ENCODE peak calls at places on chromosome 21, in nine cellular contexts. J is germinal center; P is activated CD4-positive, alpha-beta T cell treated with anti-CD3 and anti-CD28 coated beads, Interleukin-2, amount 10 ng/mL, durations not matched to agents 7 days and 5 days; B is activated T-helper 1 cell treated with anti-CD3 and anti-CD28 coated beads, Interleukin-2, amount 50 U/mL, for 16 hours; M is activated T-helper 9 cell treated with anti-CD3 and anti-CD28 coated beads, Interleukin-2, amount 50 U/mL, for 16 hours; N is Right ventricle myocardium superior; L is stimulated activated CD4-positive, alpha-beta T cell treated with anti-CD3 and anti-CD28 coated beads, Interleukin-4, amount 100 ng/mL, for 24 hours; K is GM04503; R is iris pigment epithelial cell. Q is an unnamed sample.

GRCh38 chr21:41767606-41768370 is 936 bp upstream of the RIPK4 start:
- DNase-seq in K (no peak), P (peak), N (no peak), B (no peak), M (no peak), R (no peak), L (no peak), J (no peak), Q (peak)

GRCh38 chr21:31221051-31221450 is 123.0 kb downstream of the TIAM1 start:
- DNase-seq in K (no peak), B (no peak), J (no peak), N (no peak), M (no peak), P (no peak), R (no peak), L (no peak), Q (no peak)

GRCh38 chr21:46038871-46039397 is 57.4 kb downstream of the COL6A1 start:
- DNase-seq in N (peak), M (no peak), J (no peak), P (no peak), R (peak), L (no peak), K (no peak), B (no peak), Q (no peak)

GRCh38 chr21:42107881-42108553 is 36.9 kb downstream of the UMODL1 start:
- DNase-seq in L (peak), B (peak), J (peak), R (peak), K (no peak), P (peak), N (peak), M (peak), Q (peak)

GRCh38 chr21:44704636-44705001 is 6.8 kb downstream of the TSPEAR start:
- DNase-seq in B (no peak), R (no peak), K (no peak), P (no peak), J (no peak), N (no peak), L (no peak), M (no peak), Q (no peak)

GRCh38 chr21:33441489-33442477 is 38.0 kb downstream of the TMEM50B start:
- DNase-seq in N (peak), L (no peak), J (peak), P (no peak), K (peak), M (no peak), B (no peak), R (peak), Q (no peak)

GRCh38 chr21:44537930-44538911 is 1.8 kb downstream of the KRTAP10-1 start:
- DNase-seq in P (no peak), L (peak), B (no peak), M (no peak), K (no peak), J (no peak), R (no peak), N (peak), Q (no peak)

GRCh38 chr21:23452384-23453083 is 2154.7 kb downstream of the MRPL39 start:
- DNase-seq in B (no peak), L (no peak), R (no peak), K (no peak), M (no peak), P (no peak), N (no peak), J (no peak), Q (peak)

GRCh38 chr21:43810505-43811261 is 21.3 kb downstream of the RRP1 start:
- DNase-seq in P (peak), J (peak), R (peak), B (peak), M (peak), N (peak), K (no peak), L (peak), Q (peak)

GRCh38 chr21:46402421-46402820 is 56.3 kb upstream of the DIP2A start:
- DNase-seq in B (no peak), P (no peak), L (no peak), K (no peak), J (no peak), M (no peak), R (no peak), N (peak), Q (no peak)

GRCh38 chr21:38769253-38769780 is 36.4 kb upstream of the ETS2 start:
- DNase-seq in P (no peak), B (no peak), N (no peak), K (no peak), M (no peak), J (no peak), L (peak), R (peak), Q (no peak)

GRCh38 chr21:45558044-45558721 is 15.9 kb upstream of the SLC19A1 start:
- DNase-seq in J (no peak), L (no peak), P (no peak), R (no peak), B (no peak), M (no peak), K (no peak), N (no peak), Q (no peak)

GRCh38 chr21:25300632-25301031 is 306.6 kb downstream of the MRPL39 start:
- DNase-seq in R (no peak), J (no peak), B (no peak), K (no peak), M (no peak), L (no peak), P (no peak), N (no peak), Q (no peak)

GRCh38 chr21:17590443-17590842 is 22.3 kb downstream of the BTG3 start:
- DNase-seq in M (no peak), B (no peak), R (peak), L (no peak), P (no peak), K (no peak), N (no peak), J (no peak), Q (no peak)

GRCh38 chr21:25342811-25343210 is 264.5 kb downstream of the MRPL39 start:
- DNase-seq in N (no peak), M (no peak), J (no peak), B (no peak), K (peak), L (no peak), P (no peak), R (peak), Q (no peak)

GRCh38 chr21:14690886-14691285 is 144.8 kb upstream of the SAMSN1 start:
- DNase-seq in K (no peak), R (peak), J (no peak), L (no peak), N (no peak), B (no peak), P (no peak), M (no peak), Q (no peak)

GRCh38 chr21:41589620-41590175 is 81.7 kb upstream of the TMPRSS2 start:
- DNase-seq in M (no peak), B (no peak), J (no peak), R (no peak), N (no peak), K (no peak), L (no peak), P (no peak), Q (no peak)

GRCh38 chr21:45183852-45184251 is 103.8 kb downstream of the POFUT2 start:
- DNase-seq in N (no peak), L (no peak), K (no peak), B (no peak), P (no peak), R (no peak), M (no peak), J (no peak), Q (no peak)

GRCh38 chr21:33393348-33393747 is 9.9 kb upstream of the IFNGR2 start:
- DNase-seq in N (no peak), J (no peak), P (no peak), R (no peak), L (no peak), M (no peak), K (no peak), B (no peak), Q (no peak)

GRCh38 chr21:38796426-38796825 is 9.3 kb upstream of the ETS2 start:
- DNase-seq in B (no peak), J (no peak), L (no peak), M (no peak), K (no peak), R (peak), N (no peak), P (no peak), Q (no peak)

GRCh38 chr21:33289199-33289819 is 23.1 kb downstream of the IL10RB start:
- DNase-seq in M (no peak), L (no peak), B (no peak), N (no peak), P (no peak), R (peak), K (no peak), J (no peak), Q (no peak)

GRCh38 chr21:31012133-31013089 is 25.9 kb downstream of the KRTAP19-8 start:
- DNase-seq in N (no peak), L (no peak), R (no peak), B (no peak), K (no peak), M (no peak), P (no peak), J (no peak), Q (no peak)

GRCh38 chr21:31732891-31733520 is 1.1 kb upstream of the SCAF4 start:
- DNase-seq in P (peak), J (peak), M (no peak), L (peak), K (no peak), N (no peak), R (peak), B (no peak), Q (peak)

GRCh38 chr21:45351061-45351460 is 53.9 kb upstream of the COL18A1 start:
- DNase-seq in N (no peak), M (no peak), K (no peak), B (no peak), J (no peak), L (no peak), P (no peak), R (no peak), Q (no peak)

GRCh38 chr21:20308586-20308985 is 689.6 kb upstream of the NCAM2 start:
- DNase-seq in N (no peak), K (no peak), M (no peak), P (no peak), R (no peak), L (no peak), B (no peak), J (no peak), Q (no peak)